ENCODE peak calls at places on chromosomes 2 and 18, in five cellular contexts. One of them, this sample, is unnamed.

GRCh38 chr2:114929225-114929624 is 486.8 kb downstream of the DPP10 start:
- DNase-seq in kidney glomerular epithelial cell: no peak
- DNase-seq in pancreas: no peak
- DNase-seq in lower leg skin: no peak
- DNase-seq in A172: no peak
- DNase-seq in this sample: no peak

GRCh38 chr18:10231220-10231619 is 223.2 kb upstream of the APCDD1 start:
- DNase-seq in kidney glomerular epithelial cell: no peak
- DNase-seq in pancreas: no peak
- DNase-seq in lower leg skin: no peak
- DNase-seq in A172: no peak
- DNase-seq in this sample: no peak

GRCh38 chr2:41967426-41968181 is 80.2 kb upstream of the PKDCC start:
- DNase-seq in kidney glomerular epithelial cell: no peak
- DNase-seq in pancreas: peak
- DNase-seq in lower leg skin: peak
- DNase-seq in A172: no peak
- DNase-seq in this sample: no peak

GRCh38 chr18:10194592-10194991 is 259.8 kb upstream of the APCDD1 start:
- DNase-seq in kidney glomerular epithelial cell: no peak
- DNase-seq in pancreas: no peak
- DNase-seq in lower leg skin: no peak
- DNase-seq in A172: no peak
- DNase-seq in this sample: no peak

GRCh38 chr18:50469380-50469781 is 90.5 kb upstream of the MAPK4 start:
- DNase-seq in kidney glomerular epithelial cell: no peak
- DNase-seq in pancreas: no peak
- DNase-seq in lower leg skin: no peak
- DNase-seq in A172: no peak
- DNase-seq in this sample: no peak

GRCh38 chr2:118065927-118066326 is 22.3 kb upstream of the INSIG2 start:
- DNase-seq in kidney glomerular epithelial cell: no peak
- DNase-seq in pancreas: no peak
- DNase-seq in lower leg skin: no peak
- DNase-seq in A172: no peak
- DNase-seq in this sample: no peak

GRCh38 chr18:10210077-10210476 is 244.4 kb upstream of the APCDD1 start:
- DNase-seq in kidney glomerular epithelial cell: no peak
- DNase-seq in pancreas: no peak
- DNase-seq in lower leg skin: no peak
- DNase-seq in A172: no peak
- DNase-seq in this sample: no peak

GRCh38 chr2:201966691-201967388 is 66.8 kb upstream of the FZD7 start:
- DNase-seq in kidney glomerular epithelial cell: no peak
- DNase-seq in pancreas: no peak
- DNase-seq in lower leg skin: no peak
- DNase-seq in A172: no peak
- DNase-seq in this sample: peak

GRCh38 chr18:77551055-77551454 is 301.4 kb downstream of the GALR1 start:
- DNase-seq in kidney glomerular epithelial cell: no peak
- DNase-seq in pancreas: no peak
- DNase-seq in lower leg skin: no peak
- DNase-seq in A172: no peak
- DNase-seq in this sample: no peak

GRCh38 chr2:34892766-34893165 is 1293.7 kb upstream of the FAM98A start:
- DNase-seq in kidney glomerular epithelial cell: no peak
- DNase-seq in pancreas: no peak
- DNase-seq in lower leg skin: no peak
- DNase-seq in A172: no peak
- DNase-seq in this sample: no peak

GRCh38 chr18:26082475-26082874 is 7.9 kb downstream of the SS18 start:
- DNase-seq in kidney glomerular epithelial cell: no peak
- DNase-seq in pancreas: no peak
- DNase-seq in lower leg skin: no peak
- DNase-seq in A172: peak
- DNase-seq in this sample: no peak

GRCh38 chr18:75183524-75183923 is 25.4 kb downstream of the PTGR3 start:
- DNase-seq in kidney glomerular epithelial cell: peak
- DNase-seq in pancreas: no peak
- DNase-seq in lower leg skin: no peak
- DNase-seq in A172: peak
- DNase-seq in this sample: no peak

GRCh38 chr18:58362829-58363231 is 266.1 kb downstream of the ALPK2 start:
- DNase-seq in kidney glomerular epithelial cell: no peak
- DNase-seq in pancreas: no peak
- DNase-seq in lower leg skin: no peak
- DNase-seq in A172: no peak
- DNase-seq in this sample: no peak